ENCODE peak calls at places on chromosomes 1 and 21, in eight cellular contexts. One of them, this sample, is unnamed.

GRCh38 chr1:114757455-114758250 is at the start of gene CSDE1:
- DNase-seq in fibroblast of lung: peak
- DNase-seq in heart left ventricle: peak
- DNase-seq in K562: peak
- DNase-seq in GM13977: peak
- DNase-seq in activated T-cell treated with anti-CD3 and anti-CD28 coated beads, Interleukin-2, amount 50 U/mL, for 72 hours: peak
- DNase-seq in HT-29: peak
- DNase-seq in NB4: peak
- DNase-seq in this sample: peak

GRCh38 chr21:44704636-44705001 is 6.8 kb downstream of the TSPEAR start:
- DNase-seq in GM13977: no peak
- DNase-seq in HT-29: no peak
- DNase-seq in fibroblast of lung: no peak
- DNase-seq in heart left ventricle: no peak
- DNase-seq in NB4: no peak
- DNase-seq in activated T-cell treated with anti-CD3 and anti-CD28 coated beads, Interleukin-2, amount 50 U/mL, for 72 hours: no peak
- DNase-seq in K562: no peak
- DNase-seq in this sample: peak

GRCh38 chr21:35189077-35189863 is 140.2 kb upstream of the RUNX1 start:
- DNase-seq in heart left ventricle: peak
- DNase-seq in fibroblast of lung: peak
- DNase-seq in HT-29: no peak
- DNase-seq in K562: no peak
- DNase-seq in NB4: no peak
- DNase-seq in GM13977: peak
- DNase-seq in activated T-cell treated with anti-CD3 and anti-CD28 coated beads, Interleukin-2, amount 50 U/mL, for 72 hours: no peak
- DNase-seq in this sample: no peak

GRCh38 chr21:26137379-26138060 is 33.0 kb downstream of the APP start:
- DNase-seq in K562: no peak
- DNase-seq in GM13977: no peak
- DNase-seq in NB4: no peak
- DNase-seq in heart left ventricle: no peak
- DNase-seq in activated T-cell treated with anti-CD3 and anti-CD28 coated beads, Interleukin-2, amount 50 U/mL, for 72 hours: no peak
- DNase-seq in HT-29: no peak
- DNase-seq in fibroblast of lung: no peak
- DNase-seq in this sample: no peak

GRCh38 chr21:28215214-28215954 is 777.3 kb downstream of the LTN1 start:
- DNase-seq in K562: no peak
- DNase-seq in HT-29: no peak
- DNase-seq in fibroblast of lung: peak
- DNase-seq in NB4: no peak
- DNase-seq in GM13977: no peak
- DNase-seq in heart left ventricle: peak
- DNase-seq in activated T-cell treated with anti-CD3 and anti-CD28 coated beads, Interleukin-2, amount 50 U/mL, for 72 hours: no peak
- DNase-seq in this sample: no peak

GRCh38 chr1:211643324-211644212 is 31.9 kb downstream of the NEK2 start:
- DNase-seq in GM13977: no peak
- DNase-seq in K562: peak
- DNase-seq in activated T-cell treated with anti-CD3 and anti-CD28 coated beads, Interleukin-2, amount 50 U/mL, for 72 hours: no peak
- DNase-seq in NB4: no peak
- DNase-seq in fibroblast of lung: no peak
- DNase-seq in HT-29: peak
- DNase-seq in heart left ventricle: no peak
- DNase-seq in this sample: peak

GRCh38 chr1:157704878-157705277 is 4.3 kb upstream of the FCRL3 start:
- DNase-seq in activated T-cell treated with anti-CD3 and anti-CD28 coated beads, Interleukin-2, amount 50 U/mL, for 72 hours: no peak
- DNase-seq in fibroblast of lung: no peak
- DNase-seq in GM13977: no peak
- DNase-seq in NB4: no peak
- DNase-seq in K562: no peak
- DNase-seq in heart left ventricle: no peak
- DNase-seq in HT-29: no peak
- DNase-seq in this sample: no peak

GRCh38 chr1:235866207-235866912 is at the start of gene LYST:
- DNase-seq in fibroblast of lung: peak
- DNase-seq in heart left ventricle: peak
- DNase-seq in GM13977: peak
- DNase-seq in HT-29: peak
- DNase-seq in K562: peak
- DNase-seq in NB4: peak
- DNase-seq in activated T-cell treated with anti-CD3 and anti-CD28 coated beads, Interleukin-2, amount 50 U/mL, for 72 hours: peak
- DNase-seq in this sample: peak

GRCh38 chr1:25724201-25724600 is 75.8 kb upstream of the SELENON start:
- DNase-seq in NB4: no peak
- DNase-seq in HT-29: no peak
- DNase-seq in GM13977: no peak
- DNase-seq in K562: no peak
- DNase-seq in fibroblast of lung: no peak
- DNase-seq in activated T-cell treated with anti-CD3 and anti-CD28 coated beads, Interleukin-2, amount 50 U/mL, for 72 hours: no peak
- DNase-seq in heart left ventricle: no peak
- DNase-seq in this sample: no peak

GRCh38 chr1:51621161-51621560 is 4.3 kb downstream of the OSBPL9 start:
- DNase-seq in HT-29: no peak
- DNase-seq in fibroblast of lung: no peak
- DNase-seq in activated T-cell treated with anti-CD3 and anti-CD28 coated beads, Interleukin-2, amount 50 U/mL, for 72 hours: no peak
- DNase-seq in K562: no peak
- DNase-seq in GM13977: no peak
- DNase-seq in NB4: no peak
- DNase-seq in heart left ventricle: no peak
- DNase-seq in this sample: no peak

This sample was measured in upper lobe of left lung.